ENCODE peak calls at places on chromosome 13, in four cellular contexts. J, N, I and H are unnamed samples.

GRCh38 chr13:40581277-40581579 is 85.2 kb downstream of the FOXO1 start:
- DNase-seq in J (no peak), N (no peak), I (no peak), H (no peak)

GRCh38 chr13:101049166-101049850 is 367.0 kb downstream of the NALCN start:
- DNase-seq in J (no peak), N (no peak), I (peak; percentile 39), H (no peak)

GRCh38 chr13:96734499-96734898 is 259.8 kb downstream of the OXGR1 start:
- DNase-seq in J (no peak), N (no peak), I (no peak), H (no peak)

GRCh38 chr13:107271226-107271625 is 703.3 kb upstream of the ARGLU1 start:
- DNase-seq in J (peak; percentile 33), N (peak; percentile 44), I (peak; percentile 29), H (peak; percentile 41)

GRCh38 chr13:30082391-30082790 is 225.0 kb downstream of the KATNAL1 start:
- DNase-seq in J (no peak), N (no peak), I (no peak), H (no peak)

GRCh38 chr13:108777421-108778420 is 148.3 kb downstream of the MYO16 start:
- DNase-seq in J (peak; percentile 71), N (no peak), I (peak; percentile 85), H (no peak)

GRCh38 chr13:51453959-51454703 is 1.3 kb upstream of the INTS6 start:
- DNase-seq in J (no peak), N (no peak), I (peak; percentile 9), H (peak; percentile 49)

GRCh38 chr13:98428256-98428966 is 148.5 kb downstream of the STK24 start:
- DNase-seq in J (no peak), N (no peak), I (no peak), H (no peak)

GRCh38 chr13:41765020-41765419 is 195.9 kb downstream of the VWA8 start:
- DNase-seq in J (no peak), N (no peak), I (no peak), H (no peak)

GRCh38 chr13:87376081-87376480 is 295.1 kb upstream of the SLITRK5 start:
- DNase-seq in J (no peak), N (no peak), I (no peak), H (no peak)

GRCh38 chr13:99949657-99950413 is 21.7 kb downstream of the ZIC5 start:
- DNase-seq in J (no peak), N (no peak), I (no peak), H (no peak)

GRCh38 chr13:23806874-23807522 is 82.2 kb downstream of the MIPEP start:
- DNase-seq in J (no peak), N (peak; percentile 41), I (no peak), H (peak; percentile 78)

GRCh38 chr13:24299488-24300114 is 9.8 kb upstream of the C1QTNF9 start:
- DNase-seq in J (no peak), N (no peak), I (no peak), H (no peak)

GRCh38 chr13:30915691-30916541 is 9.8 kb downstream of the MEDAG start:
- DNase-seq in J (no peak), N (no peak), I (no peak), H (no peak)

GRCh38 chr13:26300140-26300539 is 46.2 kb downstream of the CDK8 start:
- DNase-seq in J (no peak), N (peak; percentile 32), I (peak; percentile 60), H (peak; percentile 32)

GRCh38 chr13:77316430-77316829 is 10.5 kb downstream of the MYCBP2 start:
- DNase-seq in J (no peak), N (no peak), I (no peak), H (no peak)

GRCh38 chr13:77323858-77324257 is 3.0 kb downstream of the MYCBP2 start:
- DNase-seq in J (no peak), N (no peak), I (no peak), H (no peak)

GRCh38 chr13:77318741-77319140 is 8.2 kb downstream of the MYCBP2 start:
- DNase-seq in J (no peak), N (no peak), I (no peak), H (no peak)

GRCh38 chr13:77313923-77314322 is 13.0 kb downstream of the MYCBP2 start:
- DNase-seq in J (no peak), N (no peak), I (no peak), H (no peak)

GRCh38 chr13:77319536-77319935 is 7.4 kb downstream of the MYCBP2 start:
- DNase-seq in J (no peak), N (no peak), I (no peak), H (no peak)
- H3K4me1 ChIP-seq in J (no peaks in the 10 kb centered on the region), N (no peaks in the 10 kb centered on the region), I (peaks cover 2% of the 10 kb centered on the region), H (peaks cover 60% of the 10 kb centered on the region)

GRCh38 chr13:21243843-21244184 is 67.4 kb downstream of the MRPL57 start:
- DNase-seq in J (no peak), N (no peak), I (no peak), H (no peak)
- H3K4me3 ChIP-seq in J (no peak overlapping the region), N (no peak overlapping the region), I (no peak overlapping the region), H (no peak overlapping the region)

DNA sequence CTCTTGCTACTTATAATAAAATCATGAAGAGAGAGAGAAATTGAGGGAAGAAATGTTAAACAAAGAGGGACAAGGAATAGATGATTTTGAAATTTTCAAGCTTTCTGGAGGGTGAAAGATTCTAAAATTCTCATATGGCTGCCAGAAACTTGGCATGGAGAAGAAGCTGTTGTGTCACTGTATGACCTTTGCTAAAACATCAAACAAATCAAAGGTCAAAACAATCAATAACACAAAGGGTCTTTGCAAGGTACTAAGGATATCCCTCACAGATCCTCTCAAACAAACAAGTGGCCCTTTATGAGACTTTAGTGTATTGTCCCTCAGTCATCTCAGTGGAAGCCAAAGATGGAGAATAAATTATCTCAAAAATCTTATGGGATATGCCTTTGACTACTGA is 1039.2 kb upstream of the MIR17HG start:
- DNase-seq in J (no peak), N (no peak), I (no peak), H (no peak)
- H3K9ac ChIP-seq in J (no peak overlapping the region), N (no peak overlapping the region), I (no peak overlapping the region), H (no peak overlapping the region)

GRCh38 chr13:33277351-33277750 is 8.2 kb downstream of the STARD13 start:
- DNase-seq in J (no peak), N (no peak), I (no peak), H (no peak)
- H3K4me1 ChIP-seq in J (no peaks in the 10 kb centered on the region), N (peaks cover 36% of the 10 kb centered on the region), I (peaks cover 72% of the 10 kb centered on the region), H (peaks cover 84% of the 10 kb centered on the region)

DNA sequence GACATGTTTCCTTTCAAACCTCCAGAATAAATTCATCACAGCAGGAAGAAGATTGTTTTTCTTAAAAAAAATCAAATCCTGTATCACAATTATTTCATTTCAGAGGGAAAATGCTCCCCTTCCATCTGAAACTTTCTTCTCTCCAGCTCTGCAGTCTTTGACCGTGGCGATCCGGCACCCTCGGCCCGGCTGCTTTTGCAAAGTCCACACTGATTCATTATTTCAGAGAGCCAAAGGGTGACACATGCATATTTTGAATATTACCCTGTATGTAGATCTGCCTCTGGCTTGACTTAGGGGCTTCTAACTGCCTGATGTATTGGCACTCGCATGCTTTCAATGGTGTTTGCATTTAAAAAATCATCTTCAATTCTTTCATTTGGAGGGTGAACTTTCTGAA is 222.7 kb upstream of the MAB21L1 start:
- DNase-seq in J (no peak), N (peak; percentile 33), I (peak; percentile 50), H (peak; percentile 81)
- H3K4me3 ChIP-seq in J (no peak overlapping the region), N (peak overlapping the region; percentile 41), I (peak overlapping the region; percentile 53), H (peak overlapping the region; percentile 69)

DNA sequence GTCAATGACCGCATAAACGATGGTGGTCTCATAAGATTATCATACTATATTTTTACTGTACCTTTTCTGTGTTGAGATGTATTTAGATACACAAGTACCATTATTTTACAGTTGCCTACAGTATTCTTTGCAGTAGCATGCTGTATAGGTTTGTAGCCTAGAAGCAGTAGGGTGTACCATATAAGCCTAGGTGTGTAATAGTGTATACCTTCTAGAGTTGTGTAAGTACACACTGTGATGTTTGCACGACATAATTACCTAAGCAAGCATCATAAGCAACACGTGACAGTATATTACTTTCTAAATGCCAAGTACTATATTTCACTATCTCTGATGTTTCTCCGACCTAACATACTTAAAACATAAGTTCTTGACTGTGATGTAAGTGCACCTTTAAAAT is 2.7 kb downstream of the LPAR6 start:
- DNase-seq in J (no peak), N (no peak), I (no peak), H (no peak)
- H3K9ac ChIP-seq in J (no peak overlapping the region), N (no peak overlapping the region), I (no peak overlapping the region), H (no peak overlapping the region)

GRCh38 chr13:50123862-50124535 is 108.8 kb downstream of the KCNRG start:
- DNase-seq in J (no peak), N (peak; percentile 78), I (peak; percentile 84), H (peak; percentile 89)
- H3K4me1 ChIP-seq in J (peaks cover 2% of the 10 kb centered on the region), N (no peaks in the 10 kb centered on the region), I (peaks cover 10% of the 10 kb centered on the region), H (peaks cover 44% of the 10 kb centered on the region)

DNA sequence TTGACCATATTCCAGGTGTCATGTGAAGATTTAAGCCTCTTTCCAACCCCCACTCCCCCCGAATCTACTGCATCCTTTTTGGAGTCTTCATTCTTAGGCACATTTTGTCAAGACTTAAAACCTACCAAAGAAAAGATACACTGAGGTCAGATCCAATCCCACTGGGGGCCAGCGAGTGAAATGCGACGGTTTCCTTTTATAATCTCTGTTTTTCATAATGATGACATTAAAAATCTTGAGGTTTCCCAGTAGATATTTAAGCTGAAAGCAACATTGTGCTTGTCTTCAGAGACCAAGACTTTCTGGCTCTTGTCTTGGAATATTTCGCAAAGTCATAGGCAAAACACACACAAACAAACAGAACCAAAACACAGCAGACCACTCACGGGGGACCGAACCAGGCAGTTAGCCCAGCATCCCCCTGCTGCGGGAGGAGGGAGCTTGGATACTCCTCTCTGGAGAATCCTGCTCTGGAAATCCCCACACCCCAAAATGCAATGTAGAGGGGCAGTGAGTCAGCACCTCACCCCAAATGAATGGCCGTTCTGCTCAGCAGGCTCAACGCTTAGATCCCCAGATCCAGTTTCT is 521 bp upstream of the GAS6 start:
- DNase-seq in J (no peak), N (no peak), I (no peak), H (peak; percentile 46)
- H3K4me3 ChIP-seq in J (peak overlapping the region; percentile 73), N (peak overlapping the region; percentile 86), I (peak overlapping the region; percentile 98), H (peak overlapping the region; percentile 82)